ENCODE peak calls at places on chromosomes 3 and 15, in five cellular contexts. One of them, this sample, is unnamed.

GRCh38 chr3:50194128-50194902 is 2.9 kb downstream of the GNAT1 start:
- DNase-seq in activated CD8-positive, alpha-beta memory T cell treated with anti-CD3 and anti-CD28 coated beads for 24 hours: peak; percentile 92
- DNase-seq in IMR-90: peak; percentile 50
- DNase-seq in activated T-cell treated with anti-CD3 and anti-CD28 coated beads for 24 hours: peak; percentile 68
- DNase-seq in Daoy: peak; percentile 69
- DNase-seq in this sample: peak; percentile 61

GRCh38 chr15:70200003-70200410 is 102.3 kb upstream of the TLE3 start:
- DNase-seq in activated CD8-positive, alpha-beta memory T cell treated with anti-CD3 and anti-CD28 coated beads for 24 hours: no peak
- DNase-seq in IMR-90: no peak
- DNase-seq in activated T-cell treated with anti-CD3 and anti-CD28 coated beads for 24 hours: no peak
- DNase-seq in Daoy: no peak
- DNase-seq in this sample: no peak

GRCh38 chr15:62108411-62108810 is 41.6 kb downstream of the C2CD4A start:
- DNase-seq in activated CD8-positive, alpha-beta memory T cell treated with anti-CD3 and anti-CD28 coated beads for 24 hours: no peak
- DNase-seq in IMR-90: no peak
- DNase-seq in activated T-cell treated with anti-CD3 and anti-CD28 coated beads for 24 hours: no peak
- DNase-seq in Daoy: no peak
- DNase-seq in this sample: no peak

GRCh38 chr15:39172380-39173281 is 408.2 kb upstream of the THBS1 start:
- DNase-seq in activated CD8-positive, alpha-beta memory T cell treated with anti-CD3 and anti-CD28 coated beads for 24 hours: no peak
- DNase-seq in IMR-90: peak; percentile 79
- DNase-seq in activated T-cell treated with anti-CD3 and anti-CD28 coated beads for 24 hours: no peak
- DNase-seq in Daoy: peak; percentile 89
- DNase-seq in this sample: peak; percentile 98

GRCh38 chr3:143786229-143787199 is 61.8 kb downstream of the SLC9A9 start:
- DNase-seq in activated CD8-positive, alpha-beta memory T cell treated with anti-CD3 and anti-CD28 coated beads for 24 hours: no peak
- DNase-seq in IMR-90: peak; percentile 17
- DNase-seq in activated T-cell treated with anti-CD3 and anti-CD28 coated beads for 24 hours: no peak
- DNase-seq in Daoy: no peak
- DNase-seq in this sample: peak; percentile 42

GRCh38 chr3:17149744-17150143 is 265.0 kb downstream of the PLCL2 start:
- DNase-seq in activated CD8-positive, alpha-beta memory T cell treated with anti-CD3 and anti-CD28 coated beads for 24 hours: peak; percentile 49
- DNase-seq in IMR-90: no peak
- DNase-seq in activated T-cell treated with anti-CD3 and anti-CD28 coated beads for 24 hours: no peak
- DNase-seq in Daoy: no peak
- DNase-seq in this sample: no peak

GRCh38 chr15:85354432-85354831 is 26.0 kb upstream of the AKAP13 start:
- DNase-seq in activated CD8-positive, alpha-beta memory T cell treated with anti-CD3 and anti-CD28 coated beads for 24 hours: no peak
- DNase-seq in IMR-90: peak; percentile 77
- DNase-seq in activated T-cell treated with anti-CD3 and anti-CD28 coated beads for 24 hours: no peak
- DNase-seq in Daoy: peak; percentile 67
- DNase-seq in this sample: peak; percentile 82

GRCh38 chr15:90038639-90039095 is 37.5 kb downstream of the ZNF710 start:
- DNase-seq in activated CD8-positive, alpha-beta memory T cell treated with anti-CD3 and anti-CD28 coated beads for 24 hours: no peak
- DNase-seq in IMR-90: no peak
- DNase-seq in activated T-cell treated with anti-CD3 and anti-CD28 coated beads for 24 hours: no peak
- DNase-seq in Daoy: no peak
- DNase-seq in this sample: no peak

GRCh38 chr3:141127344-141128125 is 76.4 kb downstream of the SPSB4 start:
- DNase-seq in activated CD8-positive, alpha-beta memory T cell treated with anti-CD3 and anti-CD28 coated beads for 24 hours: no peak
- DNase-seq in IMR-90: no peak
- DNase-seq in activated T-cell treated with anti-CD3 and anti-CD28 coated beads for 24 hours: no peak
- DNase-seq in Daoy: no peak
- DNase-seq in this sample: no peak